ENCODE peak calls at places on chromosomes 7 and 10, in six cellular contexts. J is thyroid gland; U is cardiac muscle cell; T is IMR-90; H is BJ; F is CD4-positive, alpha-beta T cell. S is an unnamed sample.

GRCh38 chr7:7489546-7489945 is 46.1 kb downstream of the COL28A1 start:
- DNase-seq in J (no peak), U (peak; percentile 13), T (no peak), H (no peak), F (no peak), S (no peak)

GRCh38 chr7:101537935-101538595 is 91.0 kb downstream of the MYL10 start:
- DNase-seq in J (no peak), U (no peak), T (no peak), H (no peak), F (no peak), S (no peak)

GRCh38 chr7:2261611-2262010 is 19.6 kb downstream of the NUDT1 start:
- DNase-seq in J (no peak), U (no peak), T (no peak), H (no peak), F (no peak), S (no peak)

GRCh38 chr10:121683803-121684202 is 85.6 kb upstream of the FGFR2 start:
- DNase-seq in J (no peak), U (no peak), T (no peak), H (no peak), F (no peak), S (no peak)

GRCh38 chr10:122333037-122333436 is 41.5 kb upstream of the PLEKHA1 start:
- DNase-seq in J (no peak), U (no peak), T (no peak), H (no peak), F (no peak), S (no peak)

GRCh38 chr7:123864438-123864837 is 19.5 kb downstream of the HYAL4 start:
- DNase-seq in J (no peak), U (no peak), T (no peak), H (no peak), F (no peak), S (no peak)

GRCh38 chr7:151481650-151482505 is 37.8 kb downstream of the RHEB start:
- DNase-seq in J (no peak), U (no peak), T (no peak), H (no peak), F (no peak), S (no peak)

GRCh38 chr7:147513451-147513850 is 1077.1 kb upstream of the C7orf33 start:
- DNase-seq in J (peak; percentile 3), U (peak; percentile 40), T (no peak), H (no peak), F (no peak), S (no peak)

GRCh38 chr7:141003172-141004080 is 11.3 kb downstream of the MRPS33 start:
- DNase-seq in J (no peak), U (no peak), T (no peak), H (no peak), F (no peak), S (no peak)

GRCh38 chr10:123274513-123275182 is 120.4 kb downstream of the BUB3 start:
- DNase-seq in J (no peak), U (no peak), T (no peak), H (no peak), F (no peak), S (no peak)

GRCh38 chr7:149799397-149800168 is 26.2 kb upstream of the ZNF467 start:
- DNase-seq in J (peak; percentile 32), U (peak; percentile 7), T (no peak), H (no peak), F (peak; percentile 63), S (no peak)

GRCh38 chr7:113652501-113652900 is 266.3 kb downstream of the PPP1R3A start:
- DNase-seq in J (no peak), U (no peak), T (peak; percentile 11), H (no peak), F (no peak), S (no peak)

GRCh38 chr7:46133076-46133475 is 212.0 kb upstream of the IGFBP3 start:
- DNase-seq in J (no peak), U (no peak), T (no peak), H (no peak), F (no peak), S (no peak)

GRCh38 chr7:151838861-151839381 is 38.0 kb downstream of the PRKAG2 start:
- DNase-seq in J (peak; percentile 71), U (no peak), T (no peak), H (no peak), F (no peak), S (no peak)

GRCh38 chr10:34494012-34494411 is 321.1 kb downstream of the PARD3 start:
- DNase-seq in J (no peak), U (peak; percentile 39), T (peak; percentile 21), H (no peak), F (no peak), S (no peak)

GRCh38 chr10:126208736-126209317 is 179.4 kb downstream of the ADAM12 start:
- DNase-seq in J (no peak), U (peak; percentile 71), T (no peak), H (no peak), F (no peak), S (no peak)

GRCh38 chr10:95998274-95998673 is 45.1 kb upstream of the CCNJ start:
- DNase-seq in J (no peak), U (no peak), T (no peak), H (no peak), F (no peak), S (no peak)

GRCh38 chr10:84331091-84331490 is 2.7 kb downstream of the CCSER2 start:
- DNase-seq in J (no peak), U (no peak), T (no peak), H (no peak), F (no peak), S (no peak)

GRCh38 chr10:101120884-101121660 is 10.0 kb upstream of the TLX1 start:
- DNase-seq in J (no peak), U (no peak), T (no peak), H (no peak), F (no peak), S (no peak)
- H3K27me3 ChIP-seq in J (peaks cover 25% of the 10 kb centered on the region), U (peaks cover 100% of the 10 kb centered on the region), T (peaks cover 91% of the 10 kb centered on the region), H (peaks cover 60% of the 10 kb centered on the region), F (peaks cover 42% of the 10 kb centered on the region), S (peaks cover 20% of the 10 kb centered on the region)

DNA sequence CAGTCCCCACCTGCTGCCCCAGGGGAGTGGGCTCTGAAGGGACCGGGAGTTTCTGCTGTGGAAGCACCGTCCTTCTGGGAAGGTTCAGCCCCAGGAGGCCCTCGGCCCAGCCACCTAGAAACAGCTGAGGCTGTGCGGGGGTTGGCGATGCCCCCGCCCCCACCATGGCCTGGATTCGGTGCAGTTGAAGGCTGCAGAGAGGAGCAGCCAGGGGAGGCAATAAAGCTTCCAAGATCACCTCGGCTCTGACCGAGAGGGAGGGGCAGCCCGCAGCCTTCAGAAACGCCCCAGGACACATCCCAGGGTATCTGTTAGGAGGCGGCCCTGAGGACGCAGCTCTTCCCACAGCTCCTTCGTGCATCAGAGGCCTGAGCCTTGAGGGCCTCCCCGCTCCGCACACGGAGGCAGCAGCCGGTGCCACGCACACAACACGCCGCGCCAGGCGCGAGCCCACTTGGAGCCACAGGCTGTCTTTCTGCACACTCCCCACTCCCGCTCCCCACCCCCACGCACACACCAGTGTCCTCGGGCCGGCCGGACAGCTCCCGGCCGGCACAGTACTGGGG is 1.6 kb downstream of the KNDC1 start:
- DNase-seq in J (no peak), U (no peak), T (no peak), H (no peak), F (no peak), S (no peak)
- H3K27me3 ChIP-seq in J (no peaks in the 10 kb centered on the region), U (no peaks in the 10 kb centered on the region), T (no peaks in the 10 kb centered on the region), H (no peaks in the 10 kb centered on the region), F (peaks cover 31% of the 10 kb centered on the region), S (no peaks in the 10 kb centered on the region)

GRCh38 chr7:27207348-27207985 is 7.6 kb upstream of the HOXA13 start:
- DNase-seq in J (no peak), U (no peak), T (no peak), H (no peak), F (no peak), S (peak; percentile 84)
- H3K27me3 ChIP-seq in J (peaks cover 66% of the 10 kb centered on the region), U (peaks cover 100% of the 10 kb centered on the region), T (peaks cover 94% of the 10 kb centered on the region), H (no peaks in the 10 kb centered on the region), F (peaks cover 99% of the 10 kb centered on the region), S (no peaks in the 10 kb centered on the region)

GRCh38 chr7:26861050-26861449 is 3.3 kb downstream of the SKAP2 start:
- DNase-seq in J (no peak), U (no peak), T (no peak), H (no peak), F (no peak), S (no peak)
- H3K27me3 ChIP-seq in J (peaks cover 4% of the 10 kb centered on the region), U (peaks cover 84% of the 10 kb centered on the region), T (no peaks in the 10 kb centered on the region), H (no peaks in the 10 kb centered on the region), F (peaks cover 26% of the 10 kb centered on the region), S (no peaks in the 10 kb centered on the region)

DNA sequence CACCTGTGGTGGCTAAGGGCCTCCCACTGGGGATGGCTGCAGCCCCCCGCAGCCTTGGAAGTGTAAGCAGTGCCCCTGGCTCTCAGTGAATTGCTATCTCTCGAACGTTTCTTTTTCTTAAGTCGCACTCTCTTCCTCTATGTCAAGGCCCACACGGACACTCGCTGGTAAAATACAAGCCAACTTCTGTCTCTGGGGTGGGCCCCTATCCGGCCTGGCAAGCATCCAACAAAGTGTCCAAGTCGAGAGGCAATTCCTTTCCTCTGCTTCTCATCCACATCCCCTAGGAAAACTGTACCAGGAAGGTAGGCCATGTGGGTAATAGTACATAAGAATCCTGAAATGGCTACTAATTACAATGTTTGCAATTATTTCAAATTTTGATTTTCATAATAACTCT is 194.9 kb upstream of the MGMT start:
- DNase-seq in J (no peak), U (no peak), T (no peak), H (no peak), F (no peak), S (no peak)
- H3K27me3 ChIP-seq in J (no peaks in the 10 kb centered on the region), U (no peaks in the 10 kb centered on the region), T (no peaks in the 10 kb centered on the region), H (no peaks in the 10 kb centered on the region), F (no peaks in the 10 kb centered on the region), S (no peaks in the 10 kb centered on the region)

DNA sequence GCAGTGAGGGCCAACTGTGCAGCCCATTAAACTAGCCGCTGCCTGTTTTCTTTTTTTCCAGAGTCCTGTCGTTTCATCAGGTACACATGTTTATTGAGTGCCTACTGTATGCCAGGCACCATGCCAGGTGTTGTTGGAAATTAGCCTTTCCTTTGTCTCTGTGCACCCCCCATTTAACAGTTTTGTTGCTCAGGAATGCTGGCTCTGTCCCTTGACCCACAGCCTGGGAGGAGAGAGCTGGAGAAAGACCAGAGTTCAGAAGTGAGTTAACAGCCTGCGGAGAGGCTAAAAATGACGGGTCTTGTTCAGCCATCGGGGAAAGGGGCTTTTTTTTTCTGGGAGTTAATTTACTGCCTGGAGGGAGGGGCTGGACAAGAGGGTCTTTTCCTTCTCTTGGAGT is 1.3 kb downstream of the LRMDA start:
- DNase-seq in J (no peak), U (no peak), T (no peak), H (no peak), F (no peak), S (no peak)
- H3K27me3 ChIP-seq in J (no peaks in the 10 kb centered on the region), U (peaks cover 26% of the 10 kb centered on the region), T (peaks cover 26% of the 10 kb centered on the region), H (peaks cover 6% of the 10 kb centered on the region), F (peaks cover 50% of the 10 kb centered on the region), S (no peaks in the 10 kb centered on the region)